ENCODE peak calls at places on chromosomes 12 and 14, in five cellular contexts. One of them, this sample, is unnamed.

GRCh38 chr12:52074006-52074405 is 4.2 kb downstream of the ATG101 start:
- DNase-seq in choroid plexus epithelial cell: peak; percentile 89
- DNase-seq in GDM1: no peak
- DNase-seq in naive thymus-derived CD8-positive, alpha-beta T cell: no peak
- DNase-seq in mesenchymal stem cell: peak; percentile 80
- DNase-seq in this sample: no peak

GRCh38 chr14:38837333-38838048 is 265.5 kb downstream of the SEC23A start:
- DNase-seq in GDM1: no peak
- DNase-seq in naive thymus-derived CD8-positive, alpha-beta T cell: no peak
- DNase-seq in choroid plexus epithelial cell: no peak
- DNase-seq in mesenchymal stem cell: no peak
- DNase-seq in this sample: no peak

GRCh38 chr14:68756734-68757133 is 36.1 kb downstream of the ZFP36L1 start:
- DNase-seq in GDM1: no peak
- DNase-seq in choroid plexus epithelial cell: no peak
- DNase-seq in naive thymus-derived CD8-positive, alpha-beta T cell: no peak
- DNase-seq in mesenchymal stem cell: no peak
- DNase-seq in this sample: peak; percentile 36

GRCh38 chr14:55317907-55318306 is 46.7 kb downstream of the FBXO34 start:
- DNase-seq in naive thymus-derived CD8-positive, alpha-beta T cell: no peak
- DNase-seq in choroid plexus epithelial cell: no peak
- DNase-seq in mesenchymal stem cell: no peak
- DNase-seq in GDM1: no peak
- DNase-seq in this sample: no peak

GRCh38 chr12:79058342-79058741 is 193.8 kb downstream of the SYT1 start:
- DNase-seq in mesenchymal stem cell: peak; percentile 68
- DNase-seq in naive thymus-derived CD8-positive, alpha-beta T cell: no peak
- DNase-seq in choroid plexus epithelial cell: peak; percentile 83
- DNase-seq in GDM1: no peak
- DNase-seq in this sample: peak; percentile 75

GRCh38 chr14:21940887-21941855 is 267.6 kb upstream of the OR4E1 start:
- DNase-seq in GDM1: no peak
- DNase-seq in naive thymus-derived CD8-positive, alpha-beta T cell: peak; percentile 11
- DNase-seq in mesenchymal stem cell: peak; percentile 11
- DNase-seq in choroid plexus epithelial cell: peak; percentile 27
- DNase-seq in this sample: peak; percentile 43

GRCh38 chr12:67354322-67354721 is 85.2 kb downstream of the CAND1 start:
- DNase-seq in choroid plexus epithelial cell: peak; percentile 38
- DNase-seq in GDM1: no peak
- DNase-seq in mesenchymal stem cell: no peak
- DNase-seq in naive thymus-derived CD8-positive, alpha-beta T cell: no peak
- DNase-seq in this sample: no peak

GRCh38 chr12:95130096-95130495 is 56.7 kb upstream of the NR2C1 start:
- DNase-seq in mesenchymal stem cell: peak; percentile 28
- DNase-seq in GDM1: no peak
- DNase-seq in naive thymus-derived CD8-positive, alpha-beta T cell: no peak
- DNase-seq in choroid plexus epithelial cell: peak; percentile 84
- DNase-seq in this sample: no peak

GRCh38 chr12:84986586-84986985 is 49.5 kb downstream of the TSPAN19 start:
- DNase-seq in GDM1: no peak
- DNase-seq in naive thymus-derived CD8-positive, alpha-beta T cell: no peak
- DNase-seq in mesenchymal stem cell: peak; percentile 26
- DNase-seq in choroid plexus epithelial cell: no peak
- DNase-seq in this sample: no peak

GRCh38 chr12:1744932-1745331 is 54.1 kb downstream of the ADIPOR2 start:
- DNase-seq in choroid plexus epithelial cell: peak; percentile 16
- DNase-seq in mesenchymal stem cell: no peak
- DNase-seq in GDM1: no peak
- DNase-seq in naive thymus-derived CD8-positive, alpha-beta T cell: no peak
- DNase-seq in this sample: no peak

GRCh38 chr14:101124860-101125259 is 221.3 kb upstream of the RTL1 start:
- DNase-seq in GDM1: no peak
- DNase-seq in choroid plexus epithelial cell: no peak
- DNase-seq in mesenchymal stem cell: no peak
- DNase-seq in naive thymus-derived CD8-positive, alpha-beta T cell: no peak
- DNase-seq in this sample: no peak

GRCh38 chr14:51620036-51620435 is 31.7 kb upstream of the FRMD6 start:
- DNase-seq in GDM1: no peak
- DNase-seq in mesenchymal stem cell: no peak
- DNase-seq in naive thymus-derived CD8-positive, alpha-beta T cell: no peak
- DNase-seq in choroid plexus epithelial cell: no peak
- DNase-seq in this sample: no peak

GRCh38 chr12:111330800-111331752 is 37.8 kb downstream of the PHETA1 start:
- DNase-seq in mesenchymal stem cell: peak; percentile 66
- DNase-seq in naive thymus-derived CD8-positive, alpha-beta T cell: no peak
- DNase-seq in GDM1: peak; percentile 39
- DNase-seq in choroid plexus epithelial cell: peak; percentile 76
- DNase-seq in this sample: peak; percentile 65

GRCh38 chr14:30034049-30034635 is 106.5 kb upstream of the PRKD1 start:
- DNase-seq in GDM1: no peak
- DNase-seq in mesenchymal stem cell: no peak
- DNase-seq in naive thymus-derived CD8-positive, alpha-beta T cell: no peak
- DNase-seq in choroid plexus epithelial cell: peak; percentile 4
- DNase-seq in this sample: no peak

GRCh38 chr12:102407776-102408486 is 72.4 kb downstream of the IGF1 start:
- DNase-seq in GDM1: no peak
- DNase-seq in choroid plexus epithelial cell: no peak
- DNase-seq in naive thymus-derived CD8-positive, alpha-beta T cell: no peak
- DNase-seq in mesenchymal stem cell: no peak
- DNase-seq in this sample: no peak

GRCh38 chr12:79857675-79858074 is 77.2 kb downstream of the PPP1R12A start:
- DNase-seq in choroid plexus epithelial cell: no peak
- DNase-seq in mesenchymal stem cell: no peak
- DNase-seq in naive thymus-derived CD8-positive, alpha-beta T cell: no peak
- DNase-seq in GDM1: no peak
- DNase-seq in this sample: no peak

GRCh38 chr12:91663331-91663998 is 480.8 kb upstream of the DCN start:
- DNase-seq in GDM1: no peak
- DNase-seq in mesenchymal stem cell: no peak
- DNase-seq in choroid plexus epithelial cell: no peak
- DNase-seq in naive thymus-derived CD8-positive, alpha-beta T cell: no peak
- DNase-seq in this sample: no peak

GRCh38 chr12:51797301-51797700 is 51.2 kb downstream of the FIGNL2 start:
- DNase-seq in choroid plexus epithelial cell: no peak
- DNase-seq in GDM1: no peak
- DNase-seq in mesenchymal stem cell: no peak
- DNase-seq in naive thymus-derived CD8-positive, alpha-beta T cell: no peak
- DNase-seq in this sample: no peak

GRCh38 chr12:12508612-12509011 is 54.1 kb downstream of the DUSP16 start:
- DNase-seq in mesenchymal stem cell: peak; percentile 13
- DNase-seq in choroid plexus epithelial cell: peak; percentile 54
- DNase-seq in GDM1: no peak
- DNase-seq in naive thymus-derived CD8-positive, alpha-beta T cell: no peak
- DNase-seq in this sample: no peak

GRCh38 chr14:99213603-99214002 is 58.4 kb downstream of the BCL11B start:
- DNase-seq in GDM1: no peak
- DNase-seq in mesenchymal stem cell: no peak
- DNase-seq in naive thymus-derived CD8-positive, alpha-beta T cell: no peak
- DNase-seq in choroid plexus epithelial cell: no peak
- DNase-seq in this sample: no peak

GRCh38 chr14:52694761-52695480 is 437 bp downstream of the ERO1A start:
- DNase-seq in mesenchymal stem cell: peak; percentile 59
- DNase-seq in naive thymus-derived CD8-positive, alpha-beta T cell: peak; percentile 36
- DNase-seq in choroid plexus epithelial cell: peak; percentile 63
- DNase-seq in GDM1: peak; percentile 24
- DNase-seq in this sample: peak; percentile 57

GRCh38 chr12:6343518-6343917 is 1.6 kb upstream of the TNFRSF1A start:
- DNase-seq in mesenchymal stem cell: no peak
- DNase-seq in GDM1: no peak
- DNase-seq in choroid plexus epithelial cell: no peak
- DNase-seq in naive thymus-derived CD8-positive, alpha-beta T cell: no peak
- DNase-seq in this sample: no peak

GRCh38 chr12:92108651-92109050 is 37.0 kb downstream of the BTG1 start:
- DNase-seq in mesenchymal stem cell: peak; percentile 77
- DNase-seq in choroid plexus epithelial cell: peak; percentile 94
- DNase-seq in GDM1: no peak
- DNase-seq in naive thymus-derived CD8-positive, alpha-beta T cell: no peak
- DNase-seq in this sample: peak; percentile 50

GRCh38 chr12:57455374-57456144 is 452 bp downstream of the INHBE start:
- DNase-seq in mesenchymal stem cell: no peak
- DNase-seq in naive thymus-derived CD8-positive, alpha-beta T cell: no peak
- DNase-seq in choroid plexus epithelial cell: no peak
- DNase-seq in GDM1: no peak
- DNase-seq in this sample: peak; percentile 60

GRCh38 chr12:49165114-49165513 is 23.8 kb downstream of the TUBA1A start:
- DNase-seq in naive thymus-derived CD8-positive, alpha-beta T cell: no peak
- DNase-seq in GDM1: no peak
- DNase-seq in mesenchymal stem cell: no peak
- DNase-seq in choroid plexus epithelial cell: no peak
- DNase-seq in this sample: no peak

GRCh38 chr14:23450376-23450775 is 14.9 kb upstream of the MYH7 start:
- DNase-seq in naive thymus-derived CD8-positive, alpha-beta T cell: no peak
- DNase-seq in choroid plexus epithelial cell: no peak
- DNase-seq in GDM1: no peak
- DNase-seq in mesenchymal stem cell: no peak
- DNase-seq in this sample: no peak

This sample was measured in SW480.